ENCODE peak calls at places on chromosomes 3 and 15, in eight cellular contexts. R is HCT116, F is OCI-LY7, P is cardiac fibroblast, U is neural progenitor cell, G is spleen, M is AG09309, X is sigmoid colon. Q is an unnamed sample.

GRCh38 chr15:34133511-34133910 is 31.6 kb downstream of the PGBD4 start:
- DNase-seq in R (no peak), F (no peak), P (no peak), U (no peak), G (no peak), M (no peak), X (no peak), Q (no peak)

GRCh38 chr15:86650084-86650483 is 570.4 kb downstream of the AGBL1 start:
- DNase-seq in R (no peak), F (peak; percentile 61), P (no peak), U (no peak), G (no peak), M (no peak), X (no peak), Q (peak; percentile 23)

GRCh38 chr3:7682822-7683229 is 818.8 kb upstream of the LMCD1 start:
- DNase-seq in R (peak; percentile 18), F (no peak), P (peak; percentile 96), U (no peak), G (no peak), M (no peak), X (no peak), Q (no peak)

GRCh38 chr3:143443851-143444331 is 324.3 kb downstream of the CHST2 start:
- DNase-seq in R (peak; percentile 77), F (no peak), P (peak; percentile 100), U (no peak), G (no peak), M (peak; percentile 89), X (peak; percentile 73), Q (peak; percentile 94)

GRCh38 chr3:188664795-188665194 is 507.0 kb upstream of the TPRG1 start:
- DNase-seq in R (peak; percentile 31), F (peak; percentile 56), P (peak; percentile 39), U (peak; percentile 47), G (no peak), M (no peak), X (no peak), Q (peak; percentile 15)

GRCh38 chr3:45366305-45366704 is 22.1 kb upstream of the LARS2 start:
- DNase-seq in R (no peak), F (no peak), P (no peak), U (no peak), G (no peak), M (no peak), X (no peak), Q (no peak)

GRCh38 chr15:76501726-76502125 is 165.2 kb downstream of the ISL2 start:
- DNase-seq in R (no peak), F (no peak), P (peak; percentile 2), U (no peak), G (no peak), M (peak; percentile 5), X (no peak), Q (no peak)

GRCh38 chr3:162368377-162368776 is 871.8 kb downstream of the OTOL1 start:
- DNase-seq in R (no peak), F (no peak), P (no peak), U (no peak), G (no peak), M (no peak), X (no peak), Q (no peak)

GRCh38 chr3:66812126-66812525 is 186.0 kb upstream of the KBTBD8 start:
- DNase-seq in R (no peak), F (no peak), P (peak; percentile 86), U (no peak), G (no peak), M (no peak), X (no peak), Q (no peak)

GRCh38 chr3:195100903-195101591 is 169.9 kb downstream of the XXYLT1 start:
- DNase-seq in R (no peak), F (no peak), P (peak; percentile 35), U (no peak), G (peak; percentile 91), M (peak; percentile 58), X (no peak), Q (no peak)

GRCh38 chr3:190116551-190117067 is 4.1 kb downstream of the P3H2 start:
- DNase-seq in R (no peak), F (no peak), P (no peak), U (no peak), G (no peak), M (no peak), X (no peak), Q (no peak)

GRCh38 chr3:173743512-173743911 is 346.0 kb downstream of the NLGN1 start:
- DNase-seq in R (no peak), F (no peak), P (peak; percentile 27), U (no peak), G (no peak), M (no peak), X (no peak), Q (no peak)
- H3K4me3 ChIP-seq in R (no peak overlapping the region), F (no peak overlapping the region), P (no peak overlapping the region), U (no peak overlapping the region), G (no peak overlapping the region), M (no peak overlapping the region), X (no peak overlapping the region), Q (no peak overlapping the region)

GRCh38 chr3:138441742-138442141 is 7.3 kb downstream of the ESYT3 start:
- DNase-seq in R (no peak), F (no peak), P (peak; percentile 38), U (no peak), G (no peak), M (no peak), X (no peak), Q (no peak)

GRCh38 chr3:138441256-138441655 is 6.8 kb downstream of the ESYT3 start:
- DNase-seq in R (no peak), F (no peak), P (no peak), U (no peak), G (no peak), M (no peak), X (no peak), Q (no peak)

GRCh38 chr3:138444104-138444503 is 9.7 kb downstream of the ESYT3 start:
- DNase-seq in R (no peak), F (no peak), P (no peak), U (no peak), G (no peak), M (no peak), X (no peak), Q (no peak)

GRCh38 chr3:138442996-138443395 is 8.6 kb downstream of the ESYT3 start:
- DNase-seq in R (no peak), F (no peak), P (no peak), U (no peak), G (no peak), M (no peak), X (no peak), Q (no peak)

DNA sequence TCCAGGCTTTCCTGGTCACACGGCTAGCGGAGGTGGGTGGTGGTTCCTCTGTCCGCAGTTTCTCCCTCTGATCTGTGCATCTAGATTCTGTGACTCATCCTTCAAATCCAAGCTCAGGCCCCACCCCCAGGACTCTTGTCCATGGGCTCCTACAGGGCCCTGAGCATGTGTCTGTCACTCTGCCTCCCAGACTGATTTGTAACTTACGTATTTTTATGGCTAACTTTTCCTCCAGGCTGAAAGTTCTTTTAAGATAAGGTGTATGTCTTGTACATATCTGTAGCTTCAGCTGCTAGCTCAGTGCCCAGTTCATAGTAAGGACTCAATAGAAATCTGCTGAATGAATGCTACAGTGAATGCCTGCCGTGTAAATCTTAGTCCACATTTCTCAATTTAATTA is 8.0 kb downstream of the ESYT3 start:
- DNase-seq in R (peak; percentile 60), F (no peak), P (peak; percentile 55), U (no peak), G (no peak), M (no peak), X (no peak), Q (no peak)
- H3K4me3 ChIP-seq in R (peak overlapping the region; percentile 6), F (no peak overlapping the region), P (no peak overlapping the region), U (no peak overlapping the region), G (no peak overlapping the region), M (no peak overlapping the region), X (no peak overlapping the region), Q (no peak overlapping the region)

DNA sequence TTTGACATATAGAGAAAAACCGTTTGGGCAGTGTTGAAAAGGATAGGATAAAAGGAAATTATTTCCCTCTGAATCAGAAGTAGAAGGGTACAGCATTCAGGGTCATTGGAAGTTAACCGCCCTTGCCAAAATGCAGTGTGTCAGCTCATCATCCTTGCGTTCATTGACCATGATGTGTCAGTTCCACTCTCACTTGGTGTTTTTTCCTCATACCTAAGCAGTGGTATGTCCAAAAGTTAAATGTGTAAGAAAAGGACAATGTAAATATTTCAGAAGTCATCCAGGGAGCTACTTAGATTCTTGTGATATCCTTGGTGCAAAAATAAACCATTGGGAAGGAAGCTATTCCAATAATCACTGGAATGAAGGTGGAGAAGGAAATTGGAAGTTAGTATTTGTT is 50.7 kb downstream of the MAP6D1 start:
- DNase-seq in R (no peak), F (no peak), P (peak; percentile 81), U (no peak), G (no peak), M (no peak), X (no peak), Q (no peak)
- H3K4me3 ChIP-seq in R (no peak overlapping the region), F (no peak overlapping the region), P (no peak overlapping the region), U (no peak overlapping the region), G (no peak overlapping the region), M (no peak overlapping the region), X (no peak overlapping the region), Q (no peak overlapping the region)

GRCh38 chr15:65533057-65533752 is 2.9 kb downstream of the HACD3 start:
- DNase-seq in R (no peak), F (no peak), P (no peak), U (peak; percentile 23), G (no peak), M (no peak), X (no peak), Q (no peak)

GRCh38 chr15:65529754-65530317 is 427 bp upstream of the HACD3 start:
- DNase-seq in R (no peak), F (no peak), P (no peak), U (no peak), G (no peak), M (no peak), X (no peak), Q (no peak)

GRCh38 chr15:65530318-65531111 is at the start of gene HACD3:
- DNase-seq in R (peak; percentile 54), F (peak; percentile 82), P (peak; percentile 72), U (peak; percentile 95), G (peak; percentile 95), M (no peak), X (peak; percentile 91), Q (peak; percentile 74)

GRCh38 chr15:65535192-65535591 is 4.9 kb downstream of the HACD3 start:
- DNase-seq in R (no peak), F (no peak), P (peak; percentile 9), U (no peak), G (no peak), M (no peak), X (no peak), Q (no peak)

DNA sequence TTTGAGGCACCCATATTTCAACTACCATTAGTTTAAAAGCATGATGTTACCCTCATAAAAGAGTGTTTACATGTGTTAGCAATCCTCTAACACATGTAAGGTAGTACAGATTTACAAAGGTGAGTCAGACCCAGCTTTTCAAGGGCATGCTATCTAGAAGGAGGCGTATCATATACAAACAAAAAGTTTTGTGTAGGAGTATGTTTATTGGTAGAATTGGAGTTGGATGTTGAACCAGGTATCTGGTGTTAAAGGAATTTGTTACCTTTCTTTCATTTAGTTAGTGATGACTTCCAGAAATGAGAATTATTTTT is 2.4 kb downstream of the HACD3 start:
- DNase-seq in R (no peak), F (no peak), P (peak; percentile 35), U (no peak), G (no peak), M (no peak), X (no peak), Q (no peak)
- H3K4me3 ChIP-seq in R (no peak overlapping the region), F (peak overlapping the region; percentile 11), P (no peak overlapping the region), U (peak overlapping the region; percentile 19), G (no peak overlapping the region), M (no peak overlapping the region), X (no peak overlapping the region), Q (no peak overlapping the region)